ENCODE peak calls at places on chromosomes 11 and 22, in nine cellular contexts. L is neural progenitor cell, M is globus pallidus, F is HFFc6, Y is NB4, R is NCI-H748 treated with DMSO at 0.1 percent for 48 hours, G is WTC11, K is NCI-H1092, S is T1000. J is an unnamed sample.

GRCh38 chr22:29195964-29196666 is 9.6 kb upstream of the EMID1 start:
- DNase-seq in L (no peak), M (no peak), F (no peak), Y (no peak), R (no peak), G (no peak), K (no peak), S (no peak), J (no peak)

GRCh38 chr11:12318791-12319733 is 58.3 kb upstream of the PARVA start:
- DNase-seq in L (no peak), M (no peak), F (peak; percentile 84), Y (no peak), R (peak; percentile 97), G (no peak), K (peak; percentile 96), S (no peak), J (peak; percentile 94)

GRCh38 chr11:35272391-35272821 is 133.4 kb downstream of the CD44 start:
- DNase-seq in L (no peak), M (peak; percentile 38), F (no peak), Y (no peak), R (no peak), G (no peak), K (no peak), S (no peak), J (no peak)

GRCh38 chr11:73072935-73073481 is 69.1 kb downstream of the FCHSD2 start:
- DNase-seq in L (no peak), M (no peak), F (peak; percentile 1), Y (peak; percentile 50), R (peak; percentile 18), G (no peak), K (no peak), S (no peak), J (peak; percentile 15)

GRCh38 chr11:12397953-12398352 is 20.6 kb downstream of the PARVA start:
- DNase-seq in L (no peak), M (no peak), F (peak; percentile 88), Y (no peak), R (no peak), G (no peak), K (no peak), S (peak; percentile 35), J (peak; percentile 28)

GRCh38 chr22:49019737-49020136 is 807.9 kb downstream of the BRD1 start:
- DNase-seq in L (no peak), M (no peak), F (no peak), Y (peak; percentile 12), R (no peak), G (no peak), K (no peak), S (no peak), J (no peak)

GRCh38 chr22:19808873-19809478 is 45.7 kb downstream of the GNB1L start:
- DNase-seq in L (no peak), M (no peak), F (no peak), Y (no peak), R (no peak), G (peak; percentile 2), K (no peak), S (no peak), J (no peak)

GRCh38 chr11:19872526-19873135 is 160.0 kb downstream of the NAV2 start:
- DNase-seq in L (peak; percentile 57), M (no peak), F (no peak), Y (no peak), R (no peak), G (peak; percentile 68), K (peak; percentile 52), S (no peak), J (no peak)

GRCh38 chr22:48646216-48646925 is 1181.3 kb downstream of the BRD1 start:
- DNase-seq in L (no peak), M (no peak), F (no peak), Y (no peak), R (no peak), G (no peak), K (no peak), S (no peak), J (no peak)

J was measured in H4.